ENCODE peak calls at places on chromosomes 2 and 18, in ten cellular contexts. T is HTR-8/SVneo, Y is EL, S is A549, A is AG20443, J is putamen, I is dermis microvascular lymphatic vessel endothelial cell, H is amniotic stem cell, M is colonic mucosa, R is NCI-H1417 treated with DMSO at 0.1 percent for 48 hours. K is an unnamed sample.
A peak's percentile ranks its signal among the peaks of the same experiment; 100 is the strongest.

GRCh38 chr18:75376004-75376403 is 51.5 kb downstream of the SMIM21 start:
- DNase-seq in T (no peak), Y (no peak), S (no peak), A (no peak), J (no peak), I (no peak), H (no peak), M (no peak), R (no peak), K (no peak)

GRCh38 chr2:85341269-85342029 is 12.9 kb downstream of the RETSAT start:
- DNase-seq in T (no peak), Y (no peak), S (no peak), A (no peak), J (no peak), I (no peak), H (no peak), M (no peak), R (no peak), K (no peak)

GRCh38 chr2:234463626-234464290 is 33.1 kb downstream of the ARL4C start:
- DNase-seq in T (no peak), Y (no peak), S (peak; percentile 79), A (no peak), J (no peak), I (no peak), H (no peak), M (no peak), R (peak; percentile 88), K (no peak)

GRCh38 chr2:107376910-107377309 is 449.8 kb upstream of the RGPD4 start:
- DNase-seq in T (no peak), Y (no peak), S (no peak), A (no peak), J (no peak), I (no peak), H (no peak), M (no peak), R (no peak), K (no peak)

GRCh38 chr2:241733391-241734207 is 831 bp upstream of the D2HGDH start:
- DNase-seq in T (no peak), Y (no peak), S (no peak), A (no peak), J (no peak), I (no peak), H (no peak), M (no peak), R (no peak), K (no peak)

GRCh38 chr2:174035981-174036742 is 71.0 kb upstream of the SP3 start:
- DNase-seq in T (no peak), Y (peak; percentile 26), S (peak; percentile 41), A (peak; percentile 64), J (no peak), I (no peak), H (no peak), M (no peak), R (no peak), K (no peak)

GRCh38 chr2:10057231-10058107 is 14.1 kb downstream of the KLF11 start:
- DNase-seq in T (peak; percentile 79), Y (peak; percentile 74), S (no peak), A (peak; percentile 87), J (no peak), I (no peak), H (peak; percentile 45), M (peak; percentile 81), R (no peak), K (peak; percentile 50)

GRCh38 chr18:21439453-21439852 is 161.1 kb downstream of the ESCO1 start:
- DNase-seq in T (peak; percentile 33), Y (peak; percentile 94), S (no peak), A (peak; percentile 84), J (no peak), I (no peak), H (no peak), M (no peak), R (no peak), K (peak; percentile 65)

GRCh38 chr2:38070438-38070837 is 5.5 kb downstream of the CYP1B1 start:
- DNase-seq in T (no peak), Y (no peak), S (no peak), A (no peak), J (no peak), I (no peak), H (no peak), M (no peak), R (no peak), K (no peak)

GRCh38 chr2:69298862-69299261 is 88.2 kb downstream of the GFPT1 start:
- DNase-seq in T (peak; percentile 30), Y (peak; percentile 77), S (no peak), A (peak; percentile 53), J (no peak), I (no peak), H (no peak), M (no peak), R (no peak), K (no peak)

GRCh38 chr2:38571186-38571585 is 31.5 kb downstream of the HNRNPLL start:
- DNase-seq in T (no peak), Y (no peak), S (no peak), A (no peak), J (no peak), I (no peak), H (no peak), M (no peak), R (no peak), K (no peak)

K was measured in stromal cell of bone marrow.